ENCODE peak calls at places on chromosome 20, in seven cellular contexts. H, G, W, N, D, U and M are unnamed samples.

GRCh38 chr20:57033994-57034393 is 232.4 kb downstream of the BMP7 start:
- DNase-seq in D (no peak), G (no peak), H (no peak), U (no peak), N (no peak), W (no peak), M (no peak)

GRCh38 chr20:38747495-38748096 is 664 bp upstream of the ACTR5 start:
- DNase-seq in G (no peak), N (no peak), H (peak), D (no peak), U (no peak), W (no peak), M (no peak)

GRCh38 chr20:38730167-38730988 is 6.1 kb downstream of the SLC32A1 start:
- DNase-seq in W (no peak), G (no peak), N (no peak), U (no peak), H (no peak), D (no peak), M (peak)

GRCh38 chr20:49318430-49319203 is 40.8 kb upstream of the ZNFX1 start:
- DNase-seq in G (no peak), N (no peak), W (no peak), H (no peak), D (no peak), U (no peak), M (no peak)

GRCh38 chr20:62382306-62383198 is 4.4 kb upstream of the RPS21 start:
- DNase-seq in H (peak), G (no peak), D (peak), W (peak), U (peak), N (peak), M (peak)

GRCh38 chr20:3377644-3378043 is 29.8 kb downstream of the DNAAF9 start:
- DNase-seq in W (no peak), H (no peak), G (no peak), N (no peak), D (no peak), U (no peak), M (no peak)

GRCh38 chr20:54611701-54612487 is 136.5 kb downstream of the DOK5 start:
- DNase-seq in D (no peak), W (no peak), N (peak), G (no peak), U (no peak), H (no peak), M (no peak)

GRCh38 chr20:6756961-6757595 is 10.4 kb upstream of the BMP2 start:
- DNase-seq in U (no peak), N (no peak), W (no peak), D (no peak), G (no peak), H (no peak), M (no peak)

GRCh38 chr20:12171927-12172581 is 254.4 kb downstream of the BTBD3 start:
- DNase-seq in G (peak), W (no peak), N (peak), U (no peak), D (no peak), H (no peak), M (no peak)

GRCh38 chr20:52103911-52104545 is 87.6 kb downstream of the ZFP64 start:
- DNase-seq in W (no peak), D (no peak), H (no peak), N (peak), G (no peak), U (no peak), M (no peak)

GRCh38 chr20:11270566-11270965 is 596.8 kb upstream of the JAG1 start:
- DNase-seq in U (no peak), G (no peak), D (no peak), W (no peak), N (no peak), H (no peak), M (no peak)

GRCh38 chr20:31860431-31861345 is 9.6 kb downstream of the DUSP15 start:
- DNase-seq in H (no peak), U (no peak), D (peak), G (no peak), W (no peak), N (peak), M (peak)

GRCh38 chr20:47724398-47724797 is 60.9 kb downstream of the SULF2 start:
- DNase-seq in U (no peak), G (no peak), D (no peak), H (no peak), W (no peak), N (no peak), M (no peak)

GRCh38 chr20:12053348-12053747 is 135.7 kb downstream of the BTBD3 start:
- DNase-seq in N (peak), W (no peak), D (peak), H (no peak), U (no peak), G (no peak), M (peak)

GRCh38 chr20:20839771-20840170 is 127.3 kb upstream of the RALGAPA2 start:
- DNase-seq in G (no peak), W (no peak), D (no peak), H (no peak), U (no peak), N (no peak), M (no peak)

GRCh38 chr20:23520185-23520584 is 29.3 kb downstream of the CST8 start:
- DNase-seq in W (no peak), H (no peak), U (no peak), G (no peak), N (no peak), D (no peak), M (no peak)
- TF ChIP-seq CTCF in W (no peak), H (no peak), U (no peak), G (no peak), N (no peak), D (no peak), M (no peak)

GRCh38 chr20:36792422-36792821 is 18.9 kb upstream of the DSN1 start:
- DNase-seq in D (peak), G (peak), N (peak), H (no peak), W (no peak), U (no peak), M (peak)
- TF ChIP-seq CTCF in D (peak), G (peak), N (peak), H (no peak), W (no peak), U (peak), M (no peak)

GRCh38 chr20:45406260-45407066 is 1.6 kb upstream of the DBNDD2 start:
- DNase-seq in G (no peak), H (peak), U (peak), N (peak), W (peak), D (no peak), M (peak)
- TF ChIP-seq CTCF in G (no peak), H (no peak), U (peak), N (no peak), W (no peak), D (no peak), M (no peak)

DNA sequence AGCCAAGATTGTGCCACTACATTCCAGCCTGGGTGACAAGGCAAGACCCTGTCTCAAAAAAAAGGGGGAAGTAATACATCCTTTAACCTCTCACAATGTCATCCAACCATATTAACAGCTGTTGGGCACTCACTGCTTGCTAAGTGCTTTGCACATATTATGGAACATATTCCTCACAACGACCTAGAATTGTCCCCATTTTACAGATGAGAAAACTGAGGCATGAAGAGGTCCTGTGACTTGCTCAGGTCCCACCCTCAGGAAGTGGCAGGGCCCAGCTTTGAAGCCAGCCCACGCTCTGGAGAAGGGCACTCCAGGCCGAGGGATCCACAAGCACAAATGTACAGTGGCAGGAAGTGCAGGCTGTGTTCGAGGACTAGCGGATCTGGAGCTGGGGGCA is 33.3 kb downstream of the BPIFB1 start:
- DNase-seq in W (no peak), D (no peak), U (no peak), G (no peak), N (no peak), H (no peak), M (no peak)
- TF ChIP-seq CTCF in W (no peak), D (no peak), U (no peak), G (no peak), N (no peak), H (no peak), M (no peak)